ENCODE peak calls at places on chromosomes 1 and 21, in seven cellular contexts. K is IMR-90, C is trophoblast cell, P is H9, D is H1, N is mesenchymal stem cell, X is neuronal stem cell. O is an unnamed sample.

GRCh38 chr1:41399148-41399795 is 38.0 kb downstream of the FOXO6 start:
- DNase-seq in K (no peak), C (no peak), P (peak), D (no peak), N (no peak), X (no peak), O (peak)

GRCh38 chr1:50972766-50973165 is 2.7 kb downstream of the CDKN2C start:
- DNase-seq in K (no peak), C (no peak), P (no peak), D (no peak), N (no peak), X (no peak), O (no peak)

GRCh38 chr1:51842255-51842654 is 36.3 kb downstream of the NRDC start:
- DNase-seq in K (no peak), C (no peak), P (no peak), D (no peak), N (no peak), X (no peak), O (no peak)

GRCh38 chr1:18786149-18786548 is 73.3 kb downstream of the TAS1R2 start:
- DNase-seq in K (no peak), C (no peak), P (no peak), D (no peak), N (no peak), X (no peak), O (no peak)

GRCh38 chr21:28605138-28605537 is 387.5 kb downstream of the LTN1 start:
- DNase-seq in K (no peak), C (no peak), P (no peak), D (no peak), N (no peak), X (no peak), O (no peak)

GRCh38 chr1:32393136-32393535 is 1.1 kb downstream of the BSDC1 start:
- DNase-seq in K (peak), C (no peak), P (no peak), D (no peak), N (no peak), X (no peak), O (no peak)

GRCh38 chr1:232687304-232687703 is 57.4 kb upstream of the SIPA1L2 start:
- DNase-seq in K (no peak), C (no peak), P (no peak), D (no peak), N (no peak), X (no peak), O (no peak)

GRCh38 chr1:203692565-203693470 is 66.2 kb downstream of the ATP2B4 start:
- DNase-seq in K (peak), C (peak), P (no peak), D (no peak), N (peak), X (no peak), O (peak)

GRCh38 chr1:185463433-185463832 is 146.4 kb upstream of the IVNS1ABP start:
- DNase-seq in K (no peak), C (no peak), P (no peak), D (no peak), N (no peak), X (no peak), O (peak)

GRCh38 chr1:207868769-207869721 is 41.9 kb downstream of the CD34 start:
- DNase-seq in K (peak), C (peak), P (peak), D (peak), N (peak), X (peak), O (peak)

GRCh38 chr1:80427886-80428285 is 1372.8 kb upstream of the ADGRL2 start:
- DNase-seq in K (no peak), C (no peak), P (no peak), D (no peak), N (no peak), X (no peak), O (no peak)

GRCh38 chr21:30486180-30486579 is 1.1 kb downstream of the KRTAP19-2 start:
- DNase-seq in K (no peak), C (no peak), P (no peak), D (no peak), N (no peak), X (no peak), O (no peak)

GRCh38 chr1:228094432-228095016 is 8.6 kb downstream of the C1orf35 start:
- DNase-seq in K (no peak), C (no peak), P (no peak), D (no peak), N (no peak), X (no peak), O (no peak)

GRCh38 chr1:113701429-113701828 is 57.9 kb downstream of the PHTF1 start:
- DNase-seq in K (no peak), C (no peak), P (peak), D (peak), N (no peak), X (no peak), O (peak)

GRCh38 chr1:159492575-159493323 is 43.1 kb downstream of the OR10J5 start:
- DNase-seq in K (no peak), C (no peak), P (no peak), D (no peak), N (no peak), X (no peak), O (no peak)

GRCh38 chr1:85343612-85344255 is 67.3 kb upstream of the BCL10 start:
- DNase-seq in K (peak), C (no peak), P (no peak), D (no peak), N (no peak), X (no peak), O (peak)

GRCh38 chr1:2115008-2115921 is 65.1 kb downstream of the PRKCZ start:
- DNase-seq in K (no peak), C (no peak), P (no peak), D (no peak), N (no peak), X (no peak), O (no peak)

GRCh38 chr1:204283711-204284651 is 70.2 kb upstream of the GOLT1A start:
- DNase-seq in K (no peak), C (no peak), P (no peak), D (no peak), N (no peak), X (no peak), O (no peak)

GRCh38 chr1:63000508-63000907 is 216.6 kb downstream of the ATG4C start:
- DNase-seq in K (no peak), C (no peak), P (peak), D (no peak), N (no peak), X (no peak), O (peak)

GRCh38 chr1:91843843-91844242 is 42.1 kb downstream of the TGFBR3 start:
- DNase-seq in K (no peak), C (no peak), P (no peak), D (no peak), N (no peak), X (no peak), O (no peak)

GRCh38 chr1:30679976-30680305 is 43.4 kb downstream of the MATN1 start:
- DNase-seq in K (no peak), C (no peak), P (no peak), D (no peak), N (no peak), X (no peak), O (no peak)

GRCh38 chr1:155591770-155592169 is 18.2 kb upstream of the MSTO1 start:
- DNase-seq in K (peak), C (peak), P (no peak), D (no peak), N (peak), X (peak), O (peak)

GRCh38 chr1:84174051-84174556 is 30.0 kb downstream of the PRKACB start:
- DNase-seq in K (peak), C (no peak), P (no peak), D (no peak), N (peak), X (peak), O (peak)

GRCh38 chr1:231240531-231240882 is 505 bp upstream of the GNPAT start:
- DNase-seq in K (peak), C (no peak), P (no peak), D (no peak), N (peak), X (no peak), O (no peak)

GRCh38 chr1:27192039-27192529 is 37.2 kb upstream of the SLC9A1 start:
- DNase-seq in K (no peak), C (peak), P (no peak), D (no peak), N (no peak), X (no peak), O (no peak)

GRCh38 chr1:36112823-36113222 is 12.2 kb downstream of the COL8A2 start:
- DNase-seq in K (no peak), C (no peak), P (no peak), D (no peak), N (no peak), X (no peak), O (no peak)

GRCh38 chr1:216815239-216815955 is 92.2 kb upstream of the ESRRG start:
- DNase-seq in K (peak), C (no peak), P (no peak), D (no peak), N (peak), X (peak), O (no peak)

GRCh38 chr1:173253046-173253445 is 45.9 kb upstream of the TNFSF4 start:
- DNase-seq in K (peak), C (no peak), P (no peak), D (no peak), N (peak), X (no peak), O (no peak)

GRCh38 chr1:39926343-39926769 is 24.6 kb upstream of the MYCL start:
- DNase-seq in K (peak), C (no peak), P (no peak), D (no peak), N (no peak), X (no peak), O (peak)

GRCh38 chr1:203459671-203460201 is 15.9 kb upstream of the PRELP start:
- DNase-seq in K (no peak), C (no peak), P (no peak), D (no peak), N (no peak), X (no peak), O (peak)

GRCh38 chr1:1120096-1120495 is 4.2 kb upstream of the C1orf159 start:
- DNase-seq in K (no peak), C (no peak), P (no peak), D (no peak), N (no peak), X (no peak), O (no peak)

GRCh38 chr1:20184997-20185833 is 681 bp upstream of the UBXN10 start:
- DNase-seq in K (no peak), C (no peak), P (no peak), D (no peak), N (peak), X (no peak), O (peak)

GRCh38 chr21:42771503-42771805 is 107.9 kb downstream of the WDR4 start:
- DNase-seq in K (no peak), C (no peak), P (no peak), D (no peak), N (no peak), X (no peak), O (no peak)

GRCh38 chr1:199907361-199907760 is 120.1 kb upstream of the NR5A2 start:
- DNase-seq in K (no peak), C (no peak), P (no peak), D (no peak), N (no peak), X (no peak), O (no peak)

GRCh38 chr1:40477680-40478057 is 579 bp downstream of the ZFP69 start:
- DNase-seq in K (peak), C (no peak), P (no peak), D (no peak), N (peak), X (no peak), O (no peak)

GRCh38 chr1:160407819-160408801 is 7.7 kb downstream of the VANGL2 start:
- DNase-seq in K (no peak), C (peak), P (peak), D (no peak), N (no peak), X (no peak), O (peak)

GRCh38 chr1:240663160-240663879 is 51.4 kb upstream of the GREM2 start:
- DNase-seq in K (peak), C (no peak), P (no peak), D (no peak), N (no peak), X (no peak), O (no peak)

GRCh38 chr21:25925936-25926335 is 191.2 kb downstream of the GABPA start:
- DNase-seq in K (peak), C (no peak), P (no peak), D (no peak), N (peak), X (no peak), O (no peak)

GRCh38 chr1:66246371-66247262 is 287.3 kb upstream of the SGIP1 start:
- DNase-seq in K (no peak), C (no peak), P (no peak), D (no peak), N (no peak), X (no peak), O (no peak)
- H4K8ac ChIP-seq in K (no peak), C (no peak), P (no peak), D (no peak), N (no peak), X (no peak), O (no peak)

DNA sequence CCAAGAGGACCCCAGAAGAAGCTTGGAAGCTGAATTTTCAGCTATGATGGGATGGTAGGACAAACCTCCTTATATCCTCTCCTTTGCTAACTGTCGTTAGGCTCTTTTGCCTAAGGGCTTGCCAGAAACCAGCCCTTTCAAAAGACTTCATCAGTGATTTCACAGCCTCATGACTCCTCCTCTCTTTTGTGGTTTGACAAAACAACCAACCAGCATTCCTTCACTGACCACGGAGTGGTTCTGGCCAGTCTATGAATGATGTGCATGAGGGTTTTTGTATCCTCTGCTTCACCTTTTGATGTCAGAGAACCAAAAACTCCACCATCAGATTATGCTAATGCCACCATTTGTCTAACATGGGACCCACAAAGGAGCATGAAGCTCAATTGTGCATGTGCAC is 116.9 kb upstream of the COA6 start:
- DNase-seq in K (peak), C (no peak), P (peak), D (no peak), N (no peak), X (no peak), O (no peak)
- H3K4me2 ChIP-seq in K (no peak), C (no peak), P (no peak), D (no peak), N (no peak), X (no peak), O (no peak)

GRCh38 chr1:179334440-179334839 is 31.3 kb upstream of the AXDND1 start:
- DNase-seq in K (no peak), C (no peak), P (no peak), D (no peak), N (no peak), X (no peak), O (no peak)

GRCh38 chr1:179325836-179326235 is 32.2 kb downstream of the SOAT1 start:
- DNase-seq in K (no peak), C (no peak), P (no peak), D (no peak), N (no peak), X (no peak), O (no peak)

GRCh38 chr1:179327679-179328078 is 34.1 kb downstream of the SOAT1 start:
- DNase-seq in K (no peak), C (no peak), P (no peak), D (no peak), N (no peak), X (no peak), O (no peak)

GRCh38 chr1:179326746-179327145 is 33.1 kb downstream of the SOAT1 start:
- DNase-seq in K (no peak), C (no peak), P (no peak), D (no peak), N (no peak), X (no peak), O (no peak)

GRCh38 chr1:179329862-179330261 is 35.9 kb upstream of the AXDND1 start:
- DNase-seq in K (no peak), C (no peak), P (no peak), D (no peak), N (no peak), X (no peak), O (no peak)
- H2BK5ac ChIP-seq in K (no peak), C (no peak), P (no peak), D (no peak), N (no peak), X (no peak), O (no peak)

GRCh38 chr1:197268012-197268411 is at the start of gene CRB1:
- DNase-seq in K (no peak), C (no peak), P (no peak), D (no peak), N (no peak), X (peak), O (peak)
- H4K8ac ChIP-seq in K (no peak), C (no peak), P (no peak), D (no peak), N (no peak), X (no peak), O (no peak)

GRCh38 chr1:209387271-209387968 is 196.1 kb upstream of the CAMK1G start:
- DNase-seq in K (no peak), C (peak), P (no peak), D (no peak), N (no peak), X (no peak), O (no peak)
- H3K4me2 ChIP-seq in K (no peak), C (no peak), P (no peak), D (no peak), N (no peak), X (no peak), O (no peak)

GRCh38 chr1:93651695-93652094 is 29.9 kb downstream of the BCAR3 start:
- DNase-seq in K (no peak), C (no peak), P (no peak), D (no peak), N (no peak), X (no peak), O (no peak)
- H2BK5ac ChIP-seq in K (no peak), C (no peak), P (no peak), D (no peak), N (no peak), X (no peak), O (no peak)

GRCh38 chr1:150320667-150320978 is 710 bp upstream of the PRPF3 start:
- DNase-seq in K (no peak), C (no peak), P (no peak), D (no peak), N (no peak), X (no peak), O (no peak)

GRCh38 chr1:150322310-150322709 is 977 bp downstream of the PRPF3 start:
- DNase-seq in K (peak), C (peak), P (no peak), D (no peak), N (peak), X (no peak), O (no peak)

DNA sequence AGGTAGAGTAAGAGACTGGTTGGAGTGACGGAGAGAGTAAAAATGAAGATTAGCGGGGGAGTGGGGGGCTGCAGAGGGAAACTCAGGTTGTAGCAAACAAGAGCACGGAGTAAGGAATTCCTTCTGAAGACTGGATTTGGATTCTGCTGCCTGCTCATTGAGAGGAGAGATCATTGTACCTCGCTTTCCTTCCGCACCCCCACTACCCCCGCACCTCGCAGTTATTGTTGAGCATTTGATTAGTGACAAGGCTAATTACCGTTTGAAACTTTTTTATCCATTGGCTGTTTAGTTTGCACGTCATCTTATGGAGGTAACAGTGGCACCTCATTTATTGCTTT is 463 bp downstream of the PRPF3 start:
- DNase-seq in K (no peak), C (no peak), P (no peak), D (no peak), N (no peak), X (peak), O (no peak)
- H4K8ac ChIP-seq in K (peak), C (peak), P (no peak), D (no peak), N (peak), X (no peak), O (no peak)